ENCODE peak calls at places on chromosome 21, in four cellular contexts. M is A549, B is dorsolateral prefrontal cortex, C is heart right ventricle. D is an unnamed sample.
A peak's percentile ranks its signal among the peaks of the same experiment; 100 is the strongest.

GRCh38 chr21:23968722-23969647 is 1638.3 kb downstream of the MRPL39 start:
- DNase-seq in B (no peak), C (no peak), M (no peak), D (no peak)

GRCh38 chr21:20999567-21000169 is 1.5 kb downstream of the NCAM2 start:
- DNase-seq in M (no peak), B (peak; percentile 52), C (peak; percentile 34), D (no peak)

GRCh38 chr21:46314441-46315020 is 9.1 kb downstream of the C21orf58 start:
- DNase-seq in C (no peak), M (no peak), B (no peak), D (no peak)

GRCh38 chr21:40615503-40616376 is 231.2 kb downstream of the DSCAM start:
- DNase-seq in B (no peak), C (no peak), M (no peak), D (no peak)

GRCh38 chr21:40595806-40596205 is 251.2 kb downstream of the DSCAM start:
- DNase-seq in B (no peak), M (no peak), C (no peak), D (no peak)

GRCh38 chr21:46555678-46556077 is 49.2 kb downstream of the S100B start:
- DNase-seq in M (no peak), C (no peak), B (no peak), D (no peak)

GRCh38 chr21:40923914-40924313 is 77.0 kb upstream of the DSCAM start:
- DNase-seq in C (no peak), B (no peak), M (no peak), D (no peak)

GRCh38 chr21:43851593-43851992 is 13.4 kb upstream of the AGPAT3 start:
- DNase-seq in M (no peak), B (no peak), C (no peak), D (no peak)

GRCh38 chr21:33069994-33070811 is at the start of gene OLIG1:
- DNase-seq in M (peak; percentile 55), B (peak; percentile 82), C (no peak), D (no peak)

GRCh38 chr21:46148106-46148505 is 7.3 kb downstream of the FTCD start:
- DNase-seq in M (no peak), B (no peak), C (no peak), D (no peak)

GRCh38 chr21:44449473-44450363 is 5.6 kb upstream of the LRRC3 start:
- DNase-seq in B (peak; percentile 30), M (no peak), C (no peak), D (no peak)

GRCh38 chr21:46006547-46007497 is 25.3 kb downstream of the COL6A1 start:
- DNase-seq in M (no peak), C (no peak), B (no peak), D (peak; percentile 73)

GRCh38 chr21:27590271-27590670 is 623.4 kb upstream of the ADAMTS5 start:
- DNase-seq in M (no peak), C (peak; percentile 36), B (no peak), D (no peak)

GRCh38 chr21:44461438-44462089 is 6.3 kb downstream of the LRRC3 start:
- DNase-seq in M (no peak), B (no peak), C (no peak), D (no peak)

GRCh38 chr21:17461014-17461413 is 51.8 kb upstream of the CXADR start:
- DNase-seq in B (peak; percentile 54), M (peak; percentile 14), C (peak; percentile 69), D (no peak)

GRCh38 chr21:27480841-27481261 is 514.0 kb upstream of the ADAMTS5 start:
- DNase-seq in C (no peak), B (no peak), M (no peak), D (no peak)

GRCh38 chr21:37032293-37032692 is 25.8 kb downstream of the RIPPLY3 start:
- DNase-seq in M (no peak), C (no peak), B (no peak), D (no peak)

GRCh38 chr21:40300300-40300699 is 433.1 kb downstream of the PCP4 start:
- DNase-seq in B (no peak), C (no peak), M (no peak), D (no peak)

GRCh38 chr21:44071359-44072104 is 35.7 kb upstream of the PWP2 start:
- DNase-seq in B (no peak), M (no peak), C (no peak), D (no peak)

GRCh38 chr21:15549671-15550070 is 180.1 kb upstream of the USP25 start:
- DNase-seq in B (no peak), M (no peak), C (no peak), D (no peak)

GRCh38 chr21:45836268-45836655 is 145.3 kb upstream of the COL6A1 start:
- DNase-seq in C (no peak), M (no peak), B (no peak), D (no peak)

GRCh38 chr21:37119421-37120218 is 46.6 kb downstream of the TTC3 start:
- DNase-seq in B (no peak), C (no peak), M (no peak), D (no peak)

GRCh38 chr21:45533731-45534571 is 8.3 kb downstream of the SLC19A1 start:
- DNase-seq in B (peak; percentile 32), M (no peak), C (no peak), D (no peak)

GRCh38 chr21:41374867-41375533 is 13.2 kb downstream of the MX2 start:
- DNase-seq in M (no peak), C (no peak), B (no peak), D (no peak)

GRCh38 chr21:31786164-31786920 is 54.4 kb upstream of the SCAF4 start:
- DNase-seq in M (no peak), C (no peak), B (no peak), D (no peak)
- TF ChIP-seq CTCF in M (no peak), C (no peak), B (no peak), D (no peak)

GRCh38 chr21:38300180-38300579 is 43.4 kb downstream of the KCNJ15 start:
- DNase-seq in M (no peak), B (no peak), C (no peak), D (no peak)

GRCh38 chr21:38303300-38303699 is 46.5 kb downstream of the KCNJ15 start:
- DNase-seq in M (peak; percentile 14), C (no peak), B (no peak), D (peak; percentile 81)

GRCh38 chr21:38299651-38300050 is 42.9 kb downstream of the KCNJ15 start:
- DNase-seq in M (no peak), C (no peak), B (no peak), D (no peak)

GRCh38 chr21:38298833-38299232 is 42.0 kb downstream of the KCNJ15 start:
- DNase-seq in C (no peak), B (no peak), M (no peak), D (no peak)

GRCh38 chr21:38301321-38302214 is 44.8 kb downstream of the KCNJ15 start:
- DNase-seq in B (no peak), C (no peak), M (no peak), D (no peak)
- H3K4me3 ChIP-seq in B (no peak overlapping the region), C (no peak overlapping the region), M (no peak overlapping the region), D (no peak overlapping the region)

GRCh38 chr21:29196021-29196663 is 65.7 kb downstream of the MAP3K7CL start:
- DNase-seq in M (peak; percentile 76), B (no peak), C (peak; percentile 56), D (no peak)
- TF ChIP-seq CTCF in M (peak; percentile 28), B (no peak), C (peak; percentile 56), D (no peak)

GRCh38 chr21:31909772-31910470 is 37.1 kb downstream of the HUNK start:
- DNase-seq in B (no peak), M (no peak), C (no peak), D (no peak)
- H3K4me3 ChIP-seq in B (no peak overlapping the region), M (no peak overlapping the region), C (no peak overlapping the region), D (no peak overlapping the region)

DNA sequence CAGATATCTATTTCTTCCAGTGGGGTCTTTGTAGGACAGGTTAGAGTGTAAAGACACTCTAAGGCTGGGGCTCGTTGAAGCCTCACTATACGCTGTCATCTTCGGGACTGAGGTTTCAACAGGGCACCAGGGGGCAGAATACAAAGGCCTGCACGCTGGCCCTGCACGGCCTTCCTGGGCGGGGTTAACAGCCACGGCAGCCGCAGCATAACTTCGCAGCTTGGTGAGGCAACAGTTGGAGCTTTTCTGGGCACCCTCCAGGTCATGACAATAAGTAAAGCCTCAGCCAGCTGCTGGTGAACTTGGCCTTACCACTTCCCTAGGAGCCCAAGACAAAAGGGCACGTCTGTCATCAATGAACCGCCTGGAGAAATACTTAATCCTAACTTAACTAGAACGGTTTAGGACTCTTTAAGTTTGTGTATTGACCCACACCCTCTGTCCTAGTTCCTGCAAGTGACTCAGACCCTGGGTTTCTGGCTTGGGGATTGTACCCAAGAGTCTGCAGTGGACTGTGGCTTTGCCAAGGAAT is 2.3 kb upstream of the RUNX1 start:
- DNase-seq in C (peak; percentile 83), M (peak; percentile 43), B (peak; percentile 50), D (peak; percentile 86)
- TF ChIP-seq CTCF in C (peak; percentile 72), M (peak; percentile 51), B (peak; percentile 24), D (no peak)

DNA sequence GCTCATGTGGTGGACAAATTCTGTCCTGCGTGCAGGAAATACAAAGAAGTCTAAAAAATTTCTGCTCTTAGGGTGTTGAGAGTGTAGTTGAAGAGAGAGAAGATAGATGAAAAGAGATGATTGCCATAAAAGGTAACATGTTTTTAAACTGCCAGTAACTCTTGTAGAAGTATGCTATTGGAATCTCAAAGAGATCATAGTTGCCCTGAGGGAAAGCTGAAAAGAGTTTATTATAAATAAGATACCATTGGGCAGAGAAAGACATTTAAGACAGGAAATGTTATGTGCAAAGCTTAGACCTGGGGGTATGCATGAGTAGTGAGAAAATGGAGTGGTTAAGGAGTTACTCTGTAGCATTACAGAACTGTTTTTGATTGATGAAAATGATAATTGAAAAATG is 17.6 kb downstream of the GABPA start:
- DNase-seq in M (no peak), B (no peak), C (no peak), D (no peak)
- H3K4me3 ChIP-seq in M (no peak overlapping the region), B (no peak overlapping the region), C (no peak overlapping the region), D (no peak overlapping the region)

DNA sequence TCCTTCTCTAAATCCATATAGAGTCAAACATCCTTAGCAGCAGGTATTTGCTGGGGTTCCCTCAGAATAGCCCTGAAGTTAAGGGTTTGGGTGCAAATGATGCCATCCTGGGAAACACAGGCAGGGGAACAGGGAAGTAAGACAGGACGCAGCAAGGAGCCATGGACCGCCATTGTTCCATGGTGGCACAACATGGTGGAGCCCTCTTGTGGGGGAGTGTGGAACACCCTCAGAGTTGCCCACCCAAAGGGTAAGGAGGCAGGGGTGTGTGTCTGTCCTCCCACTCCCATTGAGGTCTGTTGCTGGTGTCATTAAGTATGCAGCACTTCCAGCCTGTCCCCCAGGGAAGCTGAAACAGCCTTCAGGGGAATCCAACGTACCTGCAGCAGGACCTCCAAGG is 20.4 kb upstream of the RCAN1 start:
- DNase-seq in C (no peak), M (no peak), B (no peak), D (peak; percentile 28)
- TF ChIP-seq CTCF in C (peak; percentile 42), M (peak; percentile 14), B (peak; percentile 16), D (no peak)

DNA sequence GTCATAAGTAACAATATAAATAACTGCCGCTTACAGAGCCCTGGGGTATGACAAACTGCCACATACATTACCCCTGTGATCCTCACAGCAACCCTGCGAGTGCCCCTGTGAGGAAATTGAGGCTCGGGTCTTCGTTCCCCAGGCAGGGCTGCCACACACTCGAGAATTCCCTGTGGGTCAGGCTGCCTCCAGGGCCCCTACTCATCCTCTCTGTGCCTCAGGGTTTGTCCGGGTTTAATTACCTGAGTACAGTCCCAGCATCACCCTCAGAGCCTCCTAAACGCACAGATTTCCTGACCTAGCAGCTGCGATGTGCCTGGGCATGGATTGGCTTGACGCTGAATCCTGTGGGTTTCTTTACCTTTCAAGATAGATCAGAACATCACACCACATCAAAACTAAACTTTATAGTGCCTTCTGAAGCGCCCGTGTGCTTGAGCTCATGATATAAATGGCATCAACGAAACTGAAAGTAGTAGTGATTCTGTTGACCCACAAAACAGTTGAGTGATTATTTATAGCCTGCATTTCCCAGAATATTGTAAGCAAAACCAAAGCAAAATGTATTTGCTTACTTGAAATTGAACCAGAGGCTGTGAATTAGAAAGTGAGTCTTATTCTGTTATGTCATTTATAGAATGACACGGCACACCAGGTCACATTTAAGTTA is 14.0 kb downstream of the SLC37A1 start:
- DNase-seq in B (no peak), C (no peak), M (no peak), D (peak; percentile 61)
- H3K4me3 ChIP-seq in B (no peak overlapping the region), C (peak overlapping the region; percentile 14), M (no peak overlapping the region), D (peak overlapping the region; percentile 62)

D was measured in coronary artery.